ENCODE peak calls at places on chromosome 6, in eight cellular contexts. One of them, this sample, is unnamed.

GRCh38 chr6:5012531-5012930 is 8.7 kb upstream of the RPP40 start:
- DNase-seq in NCI-H1417: no peak
- DNase-seq in activated T-cell treated with anti-CD3 and anti-CD28 coated beads for 48 hours: no peak
- DNase-seq in choroid plexus epithelial cell: no peak
- DNase-seq in RWPE1: no peak
- DNase-seq in epithelial cell of esophagus: no peak
- DNase-seq in germinal center: no peak
- DNase-seq in naive thymus-derived CD8-positive, alpha-beta T cell: no peak
- DNase-seq in this sample: no peak

GRCh38 chr6:3013901-3014674 is 14.4 kb downstream of the NQO2 start:
- DNase-seq in NCI-H1417: no peak
- DNase-seq in activated T-cell treated with anti-CD3 and anti-CD28 coated beads for 48 hours: no peak
- DNase-seq in choroid plexus epithelial cell: no peak
- DNase-seq in RWPE1: no peak
- DNase-seq in epithelial cell of esophagus: no peak
- DNase-seq in germinal center: no peak
- DNase-seq in naive thymus-derived CD8-positive, alpha-beta T cell: no peak
- DNase-seq in this sample: no peak

GRCh38 chr6:42378125-42378524 is 73.6 kb downstream of the TRERF1 start:
- DNase-seq in NCI-H1417: no peak
- DNase-seq in activated T-cell treated with anti-CD3 and anti-CD28 coated beads for 48 hours: no peak
- DNase-seq in choroid plexus epithelial cell: no peak
- DNase-seq in RWPE1: no peak
- DNase-seq in epithelial cell of esophagus: no peak
- DNase-seq in germinal center: no peak
- DNase-seq in naive thymus-derived CD8-positive, alpha-beta T cell: peak
- DNase-seq in this sample: no peak

GRCh38 chr6:131061771-131062160 is 1.3 kb downstream of the EPB41L2 start:
- DNase-seq in NCI-H1417: no peak
- DNase-seq in activated T-cell treated with anti-CD3 and anti-CD28 coated beads for 48 hours: no peak
- DNase-seq in choroid plexus epithelial cell: peak
- DNase-seq in RWPE1: no peak
- DNase-seq in epithelial cell of esophagus: no peak
- DNase-seq in germinal center: no peak
- DNase-seq in naive thymus-derived CD8-positive, alpha-beta T cell: peak
- DNase-seq in this sample: no peak

GRCh38 chr6:170117111-170117972 is 173.5 kb downstream of the DLL1 start:
- DNase-seq in NCI-H1417: no peak
- DNase-seq in activated T-cell treated with anti-CD3 and anti-CD28 coated beads for 48 hours: no peak
- DNase-seq in choroid plexus epithelial cell: no peak
- DNase-seq in RWPE1: no peak
- DNase-seq in epithelial cell of esophagus: no peak
- DNase-seq in germinal center: no peak
- DNase-seq in naive thymus-derived CD8-positive, alpha-beta T cell: no peak
- DNase-seq in this sample: no peak

GRCh38 chr6:136502791-136503190 is 47.4 kb downstream of the MAP7 start:
- DNase-seq in NCI-H1417: no peak
- DNase-seq in activated T-cell treated with anti-CD3 and anti-CD28 coated beads for 48 hours: no peak
- DNase-seq in choroid plexus epithelial cell: no peak
- DNase-seq in RWPE1: no peak
- DNase-seq in epithelial cell of esophagus: no peak
- DNase-seq in germinal center: no peak
- DNase-seq in naive thymus-derived CD8-positive, alpha-beta T cell: no peak
- DNase-seq in this sample: no peak

GRCh38 chr6:150586850-150587359 is 12.8 kb upstream of the PLEKHG1 start:
- DNase-seq in NCI-H1417: no peak
- DNase-seq in activated T-cell treated with anti-CD3 and anti-CD28 coated beads for 48 hours: no peak
- DNase-seq in choroid plexus epithelial cell: no peak
- DNase-seq in RWPE1: no peak
- DNase-seq in epithelial cell of esophagus: no peak
- DNase-seq in germinal center: no peak
- DNase-seq in naive thymus-derived CD8-positive, alpha-beta T cell: no peak
- DNase-seq in this sample: no peak

GRCh38 chr6:47476794-47477496 is 644 bp upstream of the CD2AP start:
- DNase-seq in NCI-H1417: peak
- DNase-seq in activated T-cell treated with anti-CD3 and anti-CD28 coated beads for 48 hours: no peak
- DNase-seq in choroid plexus epithelial cell: no peak
- DNase-seq in RWPE1: no peak
- DNase-seq in epithelial cell of esophagus: peak
- DNase-seq in germinal center: no peak
- DNase-seq in naive thymus-derived CD8-positive, alpha-beta T cell: no peak
- DNase-seq in this sample: no peak

GRCh38 chr6:123805921-123806320 is 2.3 kb downstream of the NKAIN2 start:
- DNase-seq in NCI-H1417: peak
- DNase-seq in activated T-cell treated with anti-CD3 and anti-CD28 coated beads for 48 hours: no peak
- DNase-seq in choroid plexus epithelial cell: no peak
- DNase-seq in RWPE1: no peak
- DNase-seq in epithelial cell of esophagus: no peak
- DNase-seq in germinal center: no peak
- DNase-seq in naive thymus-derived CD8-positive, alpha-beta T cell: no peak
- DNase-seq in this sample: no peak

GRCh38 chr6:104633125-104633524 is 226.6 kb downstream of the HACE1 start:
- DNase-seq in NCI-H1417: no peak
- DNase-seq in activated T-cell treated with anti-CD3 and anti-CD28 coated beads for 48 hours: no peak
- DNase-seq in choroid plexus epithelial cell: peak
- DNase-seq in RWPE1: no peak
- DNase-seq in epithelial cell of esophagus: peak
- DNase-seq in germinal center: no peak
- DNase-seq in naive thymus-derived CD8-positive, alpha-beta T cell: no peak
- DNase-seq in this sample: no peak

GRCh38 chr6:39778581-39779270 is 13.4 kb upstream of the DAAM2 start:
- DNase-seq in NCI-H1417: no peak
- DNase-seq in activated T-cell treated with anti-CD3 and anti-CD28 coated beads for 48 hours: no peak
- DNase-seq in choroid plexus epithelial cell: no peak
- DNase-seq in RWPE1: no peak
- DNase-seq in epithelial cell of esophagus: no peak
- DNase-seq in germinal center: no peak
- DNase-seq in naive thymus-derived CD8-positive, alpha-beta T cell: no peak
- DNase-seq in this sample: no peak

GRCh38 chr6:119270545-119270944 is 79.0 kb downstream of the MAN1A1 start:
- DNase-seq in NCI-H1417: no peak
- DNase-seq in activated T-cell treated with anti-CD3 and anti-CD28 coated beads for 48 hours: no peak
- DNase-seq in choroid plexus epithelial cell: no peak
- DNase-seq in RWPE1: no peak
- DNase-seq in epithelial cell of esophagus: no peak
- DNase-seq in germinal center: no peak
- DNase-seq in naive thymus-derived CD8-positive, alpha-beta T cell: no peak
- DNase-seq in this sample: no peak

GRCh38 chr6:106069478-106069877 is 16.7 kb upstream of the PRDM1 start:
- DNase-seq in NCI-H1417: peak
- DNase-seq in activated T-cell treated with anti-CD3 and anti-CD28 coated beads for 48 hours: no peak
- DNase-seq in choroid plexus epithelial cell: peak
- DNase-seq in RWPE1: no peak
- DNase-seq in epithelial cell of esophagus: peak
- DNase-seq in germinal center: no peak
- DNase-seq in naive thymus-derived CD8-positive, alpha-beta T cell: no peak
- DNase-seq in this sample: no peak

This sample was measured in activated CD4-positive, alpha-beta T cell treated with anti-CD3 and anti-CD28 coated beads, Interleukin-2, amount 50 U/mL, for 1 hour.